ENCODE peak calls at places on chromosomes 3 and 15, in four cellular contexts. V is EL, A is cardiac fibroblast, L is OCI-M1. R is an unnamed sample.

GRCh38 chr15:59436774-59437472 is 1.1 kb upstream of the FAM81A start:
- DNase-seq in L (peak), V (no peak), A (peak), R (peak)

GRCh38 chr3:40969341-40969740 is 230.0 kb upstream of the CTNNB1 start:
- DNase-seq in L (no peak), V (no peak), A (no peak), R (no peak)

GRCh38 chr15:89521605-89522004 is 25.2 kb upstream of the RHCG start:
- DNase-seq in L (no peak), A (no peak), V (no peak), R (no peak)

GRCh38 chr3:104279617-104280016 is 1087.1 kb upstream of the ALCAM start:
- DNase-seq in A (peak), V (peak), L (peak), R (no peak)

GRCh38 chr15:27570746-27571145 is 528.4 kb downstream of the OCA2 start:
- DNase-seq in L (no peak), V (no peak), A (no peak), R (no peak)

GRCh38 chr15:32872606-32873291 is 154.9 kb downstream of the GREM1 start:
- DNase-seq in V (no peak), L (no peak), A (peak), R (no peak)

GRCh38 chr15:79004336-79004735 is 59.5 kb upstream of the CTSH start:
- DNase-seq in L (peak), A (peak), V (peak), R (no peak)

GRCh38 chr15:86164222-86164898 is 84.7 kb downstream of the AGBL1 start:
- DNase-seq in A (no peak), L (no peak), V (no peak), R (no peak)

GRCh38 chr15:80779658-80780415 is 667 bp downstream of the CEMIP start:
- DNase-seq in L (no peak), A (peak), V (peak), R (peak)

GRCh38 chr3:123686254-123686653 is 101.4 kb upstream of the HACD2 start:
- DNase-seq in L (no peak), V (no peak), A (peak), R (peak)

GRCh38 chr3:184687363-184688049 is 24.4 kb downstream of the MAGEF1 start:
- DNase-seq in A (no peak), V (no peak), L (no peak), R (peak)

GRCh38 chr15:43762824-43763223 is 13.9 kb downstream of the ELL3 start:
- DNase-seq in L (no peak), V (no peak), A (no peak), R (no peak)

GRCh38 chr3:55604414-55604813 is 117.3 kb upstream of the WNT5A start:
- DNase-seq in V (no peak), L (no peak), A (no peak), R (no peak)

GRCh38 chr3:51706021-51706485 is 815 bp upstream of the GRM2 start:
- DNase-seq in L (no peak), A (no peak), V (no peak), R (no peak)

GRCh38 chr15:99130765-99131440 is 26.0 kb downstream of the SYNM start:
- DNase-seq in A (no peak), L (no peak), V (no peak), R (no peak)

GRCh38 chr3:167705840-167706239 is 28.9 kb downstream of the PDCD10 start:
- DNase-seq in V (peak), A (peak), L (no peak), R (no peak)

GRCh38 chr3:77535116-77535515 is 495.2 kb downstream of the ROBO2 start:
- DNase-seq in V (no peak), L (no peak), A (no peak), R (no peak)

GRCh38 chr3:115553796-115554495 is 69.4 kb upstream of the GAP43 start:
- DNase-seq in A (no peak), L (no peak), V (no peak), R (no peak)

GRCh38 chr3:72137865-72138861 is 353.2 kb upstream of the PROK2 start:
- DNase-seq in V (no peak), A (no peak), L (peak), R (no peak)

GRCh38 chr3:180523040-180523439 is 78.9 kb upstream of the TTC14 start:
- DNase-seq in L (no peak), A (no peak), V (no peak), R (no peak)

GRCh38 chr3:88084006-88084597 is 25.0 kb downstream of the ZNF654 start:
- DNase-seq in A (no peak), L (no peak), V (no peak), R (peak)

GRCh38 chr3:56915969-56916586 is 114.3 kb upstream of the ARHGEF3 start:
- DNase-seq in A (no peak), V (no peak), L (no peak), R (peak)

GRCh38 chr3:16236856-16237393 is 27.8 kb downstream of the DPH3 start:
- DNase-seq in L (no peak), V (no peak), A (no peak), R (no peak)

GRCh38 chr15:59290311-59291213 is 82.1 kb downstream of the MYO1E start:
- DNase-seq in A (no peak), L (peak), V (no peak), R (no peak)

GRCh38 chr15:70505411-70505919 is 257.9 kb downstream of the UACA start:
- DNase-seq in A (peak), L (peak), V (peak), R (no peak)

GRCh38 chr3:129343643-129344360 is 65.1 kb downstream of the HMCES start:
- DNase-seq in L (peak), V (peak), A (peak), R (peak)

GRCh38 chr15:96428742-96429141 is 98.2 kb downstream of the NR2F2 start:
- DNase-seq in L (no peak), V (peak), A (peak), R (no peak)

GRCh38 chr3:46565607-46566039 is 479 bp downstream of the LRRC2 start:
- DNase-seq in V (no peak), L (no peak), A (no peak), R (peak)

GRCh38 chr15:89101302-89102191 is 13.3 kb downstream of the ABHD2 start:
- DNase-seq in L (no peak), A (peak), V (peak), R (no peak)

GRCh38 chr15:51077565-51078153 is 17.0 kb downstream of the TNFAIP8L3 start:
- DNase-seq in L (peak), A (no peak), V (peak), R (peak)

GRCh38 chr3:25427155-25428002 is 684 bp upstream of the RARB start:
- DNase-seq in L (no peak), A (peak), V (peak), R (no peak)

GRCh38 chr3:188832146-188832545 is 339.6 kb upstream of the TPRG1 start:
- DNase-seq in A (peak), L (no peak), V (no peak), R (no peak)

GRCh38 chr3:8204846-8205624 is 296.6 kb upstream of the LMCD1 start:
- DNase-seq in A (peak), L (no peak), V (no peak), R (no peak)

GRCh38 chr3:86702381-86702958 is 288.5 kb downstream of the VGLL3 start:
- DNase-seq in V (peak), L (peak), A (peak), R (no peak)

GRCh38 chr15:40958723-40959122 is 5.5 kb downstream of the CHAC1 start:
- DNase-seq in V (no peak), L (no peak), A (no peak), R (no peak)

GRCh38 chr3:16828815-16829214 is 55.9 kb upstream of the PLCL2 start:
- DNase-seq in L (peak), A (peak), V (peak), R (peak)

GRCh38 chr15:74167891-74168331 is 5.6 kb upstream of the ISLR start:
- DNase-seq in L (no peak), A (no peak), V (no peak), R (no peak)

R was measured in nephron progenitor cell.